ENCODE peak calls at places on chromosome 16, in five cellular contexts. C is pons; M is CD4-positive, alpha-beta T cell; Z is H54; T is tibial artery. S is an unnamed sample.

GRCh38 chr16:3066440-3066748 is 954 bp downstream of the IL32 start:
- DNase-seq in T (no peak), M (no peak), Z (no peak), C (no peak), S (no peak)

GRCh38 chr16:27498426-27498825 is 51.3 kb downstream of the GTF3C1 start:
- DNase-seq in C (no peak), M (no peak), Z (no peak), T (no peak), S (no peak)

GRCh38 chr16:83356266-83356665 is 451.5 kb upstream of the HSBP1 start:
- DNase-seq in T (no peak), Z (no peak), M (no peak), C (peak; percentile 71), S (peak; percentile 28)

GRCh38 chr16:79833559-79833958 is 233.0 kb upstream of the MAF start:
- DNase-seq in C (no peak), Z (no peak), M (no peak), T (no peak), S (no peak)

GRCh38 chr16:51276335-51276734 is 125.3 kb upstream of the SALL1 start:
- DNase-seq in Z (no peak), M (no peak), C (peak; percentile 69), T (no peak), S (no peak)

GRCh38 chr16:22948058-22948602 is 134.2 kb downstream of the HS3ST2 start:
- DNase-seq in T (no peak), Z (no peak), C (no peak), M (no peak), S (peak; percentile 8)

GRCh38 chr16:23072084-23072599 is 77.1 kb downstream of the USP31 start:
- DNase-seq in Z (peak; percentile 33), M (no peak), T (peak; percentile 79), C (peak; percentile 65), S (peak; percentile 78)

GRCh38 chr16:70752381-70752780 is 48.6 kb downstream of the VAC14 start:
- DNase-seq in Z (no peak), T (no peak), M (no peak), C (no peak), S (no peak)

GRCh38 chr16:70577256-70577698 is 53.7 kb downstream of the SF3B3 start:
- DNase-seq in C (no peak), Z (peak; percentile 84), M (no peak), T (peak; percentile 91), S (peak; percentile 45)

GRCh38 chr16:67164599-67165061 is at the start of gene HSF4:
- DNase-seq in Z (no peak), C (no peak), T (peak; percentile 85), M (no peak), S (peak; percentile 81)

GRCh38 chr16:66899310-66899944 is 19.1 kb downstream of the PDP2 start:
- DNase-seq in T (no peak), Z (no peak), M (no peak), C (no peak), S (no peak)

GRCh38 chr16:46774743-46775177 is 26.6 kb upstream of the MYLK3 start:
- DNase-seq in T (no peak), M (no peak), C (no peak), Z (no peak), S (no peak)